ENCODE peak calls at places on chromosomes 13 and 19, in six cellular contexts. F is SK-N-SH, K is HCT116, D is K562, S is HepG2, B is GM12878. Z is an unnamed sample.

GRCh38 chr13:37618554-37618953 is 20.0 kb upstream of the POSTN start:
- DNase-seq in F (no peak), S (no peak), B (no peak), D (no peak), K (no peak), Z (no peak)

GRCh38 chr19:16370671-16371391 is 46.2 kb downstream of the KLF2 start:
- DNase-seq in D (no peak), F (no peak), S (no peak), B (no peak), K (no peak), Z (no peak)

GRCh38 chr19:35123573-35123972 is 8.0 kb downstream of the FXYD3 start:
- DNase-seq in S (no peak), F (no peak), D (no peak), K (no peak), B (no peak), Z (no peak)

GRCh38 chr13:27359203-27359821 is 65.1 kb upstream of the GTF3A start:
- DNase-seq in F (peak; percentile 78), K (peak; percentile 43), S (peak; percentile 43), B (no peak), D (peak; percentile 68), Z (no peak)

GRCh38 chr19:17466487-17466850 is 3.9 kb upstream of the SLC27A1 start:
- DNase-seq in K (no peak), D (no peak), S (no peak), F (no peak), B (no peak), Z (no peak)

GRCh38 chr19:53980553-53981407 is 10.7 kb upstream of the CACNG6 start:
- DNase-seq in D (no peak), F (peak; percentile 62), K (peak; percentile 86), B (no peak), S (peak; percentile 6), Z (peak; percentile 95)

GRCh38 chr13:36850790-36851438 is 31.9 kb downstream of the RFXAP start:
- DNase-seq in K (no peak), S (peak; percentile 23), B (no peak), F (peak; percentile 24), D (peak; percentile 8), Z (no peak)

GRCh38 chr13:44032801-44033200 is 153.1 kb downstream of the LACC1 start:
- DNase-seq in B (no peak), K (no peak), S (no peak), F (no peak), D (no peak), Z (no peak)

GRCh38 chr13:24050796-24051715 is 109.5 kb upstream of the SPATA13 start:
- DNase-seq in F (no peak), B (no peak), K (no peak), D (no peak), S (no peak), Z (no peak)

GRCh38 chr13:45339399-45339798 is 1.6 kb downstream of the TPT1 start:
- DNase-seq in S (no peak), B (no peak), D (no peak), K (no peak), F (no peak), Z (no peak)

GRCh38 chr19:10998045-10998533 is 37.3 kb downstream of the SMARCA4 start:
- DNase-seq in D (no peak), S (peak; percentile 81), F (no peak), K (no peak), B (no peak), Z (no peak)

GRCh38 chr19:11814707-11815050 is 606 bp downstream of the ZNF440 start:
- DNase-seq in F (no peak), K (no peak), D (no peak), B (no peak), S (no peak), Z (no peak)

GRCh38 chr13:24208314-24208713 is 47.8 kb downstream of the SPATA13 start:
- DNase-seq in K (peak; percentile 28), B (no peak), S (no peak), F (no peak), D (no peak), Z (no peak)

GRCh38 chr13:49023441-49023840 is 47.7 kb downstream of the FNDC3A start:
- DNase-seq in S (no peak), K (peak; percentile 2), B (no peak), D (no peak), F (no peak), Z (peak; percentile 10)

GRCh38 chr19:35341565-35342225 is 6.0 kb upstream of the FFAR1 start:
- DNase-seq in D (no peak), K (no peak), F (no peak), B (no peak), S (no peak), Z (no peak)

GRCh38 chr13:22801402-22802003 is 379.3 kb upstream of the SGCG start:
- DNase-seq in B (no peak), K (no peak), F (no peak), S (peak; percentile 23), D (no peak), Z (no peak)

GRCh38 chr13:55553736-55554135 is 1587.0 kb upstream of the PRR20A start:
- DNase-seq in S (no peak), D (no peak), F (no peak), K (no peak), B (no peak), Z (no peak)

GRCh38 chr13:44537238-44537637 is 38.9 kb downstream of the TSC22D1 start:
- DNase-seq in D (no peak), B (no peak), F (no peak), K (no peak), S (no peak), Z (no peak)

GRCh38 chr19:12786149-12786870 is 5.0 kb upstream of the JUNB start:
- DNase-seq in F (peak; percentile 46), K (no peak), B (no peak), D (no peak), S (no peak), Z (no peak)

GRCh38 chr13:45807520-45808099 is 43.9 kb downstream of the SIAH3 start:
- DNase-seq in B (peak; percentile 8), K (peak; percentile 62), F (peak; percentile 65), S (peak; percentile 60), D (peak; percentile 35), Z (peak; percentile 28)

GRCh38 chr19:43450545-43450997 is 14.8 kb downstream of the LYPD3 start:
- DNase-seq in B (no peak), K (no peak), D (no peak), F (no peak), S (no peak), Z (no peak)

GRCh38 chr19:57282011-57282636 is 1.8 kb downstream of the ZNF460 start:
- DNase-seq in S (no peak), D (no peak), K (no peak), F (no peak), B (peak; percentile 57), Z (no peak)

GRCh38 chr19:13163609-13164364 is 13.6 kb downstream of the IER2 start:
- DNase-seq in K (no peak), B (no peak), S (peak; percentile 60), D (peak; percentile 82), F (peak; percentile 94), Z (no peak)

GRCh38 chr13:94704347-94705080 is 7.8 kb downstream of the SOX21 start:
- DNase-seq in F (peak; percentile 17), S (no peak), B (no peak), D (no peak), K (no peak), Z (no peak)
- TF ChIP-seq SIN3A in F (no peak), S (no peak), B (no peak), D (no peak), K (no peak), Z (no peak)

GRCh38 chr19:14428882-14429416 is 4.2 kb upstream of the PKN1 start:
- DNase-seq in D (no peak), S (peak; percentile 18), B (no peak), F (no peak), K (no peak), Z (no peak)

GRCh38 chr19:14430712-14431111 is 2.4 kb upstream of the PKN1 start:
- DNase-seq in D (no peak), F (no peak), K (no peak), S (no peak), B (no peak), Z (no peak)

GRCh38 chr19:14427461-14427860 is 5.6 kb upstream of the PKN1 start:
- DNase-seq in K (no peak), F (no peak), D (no peak), S (no peak), B (no peak), Z (no peak)

DNA sequence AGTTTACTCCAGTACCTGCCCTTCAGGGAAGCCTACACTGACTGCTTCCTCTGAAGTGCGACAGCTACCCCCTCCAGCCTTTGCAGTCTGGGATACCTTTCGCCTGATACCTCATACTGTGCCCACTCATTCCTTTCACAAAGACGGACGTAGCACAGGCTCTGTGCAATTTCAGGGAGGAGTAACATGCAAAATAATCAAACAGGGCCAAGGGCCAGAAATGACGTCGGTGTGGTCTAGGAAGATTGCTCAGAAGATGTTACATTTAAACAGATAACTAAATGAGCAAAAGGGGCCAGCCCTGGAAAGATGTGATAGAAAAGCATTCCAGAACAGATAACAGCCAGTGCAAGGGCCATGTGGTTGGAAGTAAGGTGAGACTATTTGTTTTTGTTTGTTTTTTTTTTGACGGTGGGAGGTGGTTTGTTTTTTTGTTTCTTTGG is 6.6 kb upstream of the DDX39A start:
- DNase-seq in F (no peak), K (no peak), B (no peak), S (no peak), D (peak; percentile 49), Z (no peak)
- TF ChIP-seq REST in F (no peak), K (no peak), B (no peak), S (no peak), D (no peak), Z (no peak)

GRCh38 chr13:82747331-82747730 is 1134.9 kb downstream of the SLITRK1 start:
- DNase-seq in K (no peak), B (no peak), S (no peak), F (no peak), D (no peak), Z (no peak)

GRCh38 chr13:82749551-82749950 is 1132.7 kb downstream of the SLITRK1 start:
- DNase-seq in B (no peak), K (no peak), S (no peak), D (no peak), F (no peak), Z (no peak)

GRCh38 chr13:82751221-82751620 is 1131.1 kb downstream of the SLITRK1 start:
- DNase-seq in K (no peak), F (no peak), D (no peak), B (no peak), S (no peak), Z (no peak)

DNA sequence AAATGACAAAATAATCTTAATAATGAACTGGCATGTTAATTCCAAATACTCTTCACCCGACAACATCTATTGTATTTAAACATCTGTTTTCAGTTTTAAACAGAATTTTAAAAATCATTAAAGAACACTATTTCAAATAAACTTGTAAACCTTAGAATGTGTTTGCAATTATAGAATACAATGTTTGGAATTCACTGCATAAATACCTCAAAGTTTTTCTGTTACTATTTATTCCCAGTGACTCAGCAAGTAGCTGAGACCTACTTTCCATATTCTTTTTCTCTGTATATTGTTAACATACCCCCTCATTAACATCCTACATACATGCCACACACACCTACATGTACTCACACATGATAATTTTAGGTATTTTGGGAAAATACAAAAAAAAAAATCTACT is 1134.3 kb downstream of the SLITRK1 start:
- DNase-seq in K (no peak), F (no peak), B (no peak), S (no peak), D (no peak), Z (no peak)
- TF ChIP-seq SIN3A in K (no peak), F (no peak), B (no peak), S (no peak), D (no peak), Z (no peak)

DNA sequence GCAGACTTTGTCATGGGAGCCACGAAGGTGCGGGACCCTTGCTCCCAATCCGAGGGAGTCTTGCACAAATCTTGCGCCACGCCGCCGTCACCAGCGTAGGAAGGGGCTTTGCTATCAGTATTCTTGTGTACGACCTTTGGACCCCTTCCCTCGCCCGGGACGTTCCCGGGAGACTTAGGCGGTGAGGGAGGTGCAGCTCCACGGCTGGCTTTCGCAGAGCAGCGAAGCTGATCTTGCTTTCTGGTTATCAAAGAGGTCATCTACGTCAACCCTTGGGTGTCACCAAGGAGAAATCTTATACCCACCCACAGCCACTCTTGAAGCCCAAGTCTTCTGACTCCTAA is 583 bp downstream of the TECR start:
- DNase-seq in F (no peak), S (no peak), B (no peak), D (no peak), K (no peak), Z (no peak)
- TF ChIP-seq REST in F (no peak), S (no peak), B (no peak), D (no peak), K (no peak), Z (no peak)